ENCODE peak calls at places on chromosome 13, in eight cellular contexts. One of them, this sample, is unnamed.

GRCh38 chr13:109256866-109257760 is 529.3 kb downstream of the IRS2 start:
- DNase-seq in NCI-H524 treated with DMSO at 0.1 percent for 48 hours: no peak
- DNase-seq in transverse colon: no peak
- DNase-seq in activated T-helper 1 cell treated with anti-CD3 and anti-CD28 coated beads, Interleukin-2, amount 50 U/mL, for 16 hours: no peak
- DNase-seq in stimulated activated CD4-positive, alpha-beta T cell treated with anti-CD3 and anti-CD28 coated beads, Interleukin-2, amount 100 ng/mL, for 24 hours: no peak
- DNase-seq in spleen: no peak
- DNase-seq in kidney: no peak
- DNase-seq in neural crest cell: no peak
- DNase-seq in this sample: no peak

GRCh38 chr13:44354322-44354721 is 19.3 kb upstream of the SERP2 start:
- DNase-seq in neural crest cell: no peak
- DNase-seq in transverse colon: no peak
- DNase-seq in NCI-H524 treated with DMSO at 0.1 percent for 48 hours: no peak
- DNase-seq in spleen: no peak
- DNase-seq in stimulated activated CD4-positive, alpha-beta T cell treated with anti-CD3 and anti-CD28 coated beads, Interleukin-2, amount 100 ng/mL, for 24 hours: no peak
- DNase-seq in activated T-helper 1 cell treated with anti-CD3 and anti-CD28 coated beads, Interleukin-2, amount 50 U/mL, for 16 hours: no peak
- DNase-seq in kidney: no peak
- DNase-seq in this sample: no peak

GRCh38 chr13:65497265-65497664 is 1732.9 kb downstream of the PCDH9 start:
- DNase-seq in spleen: no peak
- DNase-seq in activated T-helper 1 cell treated with anti-CD3 and anti-CD28 coated beads, Interleukin-2, amount 50 U/mL, for 16 hours: no peak
- DNase-seq in kidney: no peak
- DNase-seq in stimulated activated CD4-positive, alpha-beta T cell treated with anti-CD3 and anti-CD28 coated beads, Interleukin-2, amount 100 ng/mL, for 24 hours: no peak
- DNase-seq in transverse colon: no peak
- DNase-seq in neural crest cell: no peak
- DNase-seq in NCI-H524 treated with DMSO at 0.1 percent for 48 hours: no peak
- DNase-seq in this sample: no peak

GRCh38 chr13:113414335-113414734 is 39.0 kb downstream of the ADPRHL1 start:
- DNase-seq in stimulated activated CD4-positive, alpha-beta T cell treated with anti-CD3 and anti-CD28 coated beads, Interleukin-2, amount 100 ng/mL, for 24 hours: no peak
- DNase-seq in transverse colon: no peak
- DNase-seq in kidney: peak
- DNase-seq in neural crest cell: no peak
- DNase-seq in activated T-helper 1 cell treated with anti-CD3 and anti-CD28 coated beads, Interleukin-2, amount 50 U/mL, for 16 hours: no peak
- DNase-seq in spleen: no peak
- DNase-seq in NCI-H524 treated with DMSO at 0.1 percent for 48 hours: no peak
- DNase-seq in this sample: no peak

GRCh38 chr13:73576291-73576690 is 517.5 kb downstream of the KLF5 start:
- DNase-seq in neural crest cell: no peak
- DNase-seq in spleen: no peak
- DNase-seq in activated T-helper 1 cell treated with anti-CD3 and anti-CD28 coated beads, Interleukin-2, amount 50 U/mL, for 16 hours: no peak
- DNase-seq in kidney: no peak
- DNase-seq in transverse colon: no peak
- DNase-seq in stimulated activated CD4-positive, alpha-beta T cell treated with anti-CD3 and anti-CD28 coated beads, Interleukin-2, amount 100 ng/mL, for 24 hours: no peak
- DNase-seq in NCI-H524 treated with DMSO at 0.1 percent for 48 hours: no peak
- DNase-seq in this sample: no peak

GRCh38 chr13:110876592-110876991 is 38.3 kb downstream of the ANKRD10 start:
- DNase-seq in transverse colon: no peak
- DNase-seq in kidney: no peak
- DNase-seq in stimulated activated CD4-positive, alpha-beta T cell treated with anti-CD3 and anti-CD28 coated beads, Interleukin-2, amount 100 ng/mL, for 24 hours: no peak
- DNase-seq in activated T-helper 1 cell treated with anti-CD3 and anti-CD28 coated beads, Interleukin-2, amount 50 U/mL, for 16 hours: no peak
- DNase-seq in NCI-H524 treated with DMSO at 0.1 percent for 48 hours: no peak
- DNase-seq in spleen: no peak
- DNase-seq in neural crest cell: no peak
- DNase-seq in this sample: no peak

GRCh38 chr13:95391325-95391724 is 90.1 kb upstream of the ABCC4 start:
- DNase-seq in NCI-H524 treated with DMSO at 0.1 percent for 48 hours: no peak
- DNase-seq in stimulated activated CD4-positive, alpha-beta T cell treated with anti-CD3 and anti-CD28 coated beads, Interleukin-2, amount 100 ng/mL, for 24 hours: no peak
- DNase-seq in spleen: no peak
- DNase-seq in kidney: no peak
- DNase-seq in transverse colon: no peak
- DNase-seq in neural crest cell: no peak
- DNase-seq in activated T-helper 1 cell treated with anti-CD3 and anti-CD28 coated beads, Interleukin-2, amount 50 U/mL, for 16 hours: no peak
- DNase-seq in this sample: no peak

GRCh38 chr13:23455401-23456185 is 22.1 kb upstream of the SACS start:
- DNase-seq in activated T-helper 1 cell treated with anti-CD3 and anti-CD28 coated beads, Interleukin-2, amount 50 U/mL, for 16 hours: no peak
- DNase-seq in NCI-H524 treated with DMSO at 0.1 percent for 48 hours: no peak
- DNase-seq in transverse colon: no peak
- DNase-seq in stimulated activated CD4-positive, alpha-beta T cell treated with anti-CD3 and anti-CD28 coated beads, Interleukin-2, amount 100 ng/mL, for 24 hours: no peak
- DNase-seq in spleen: no peak
- DNase-seq in neural crest cell: no peak
- DNase-seq in kidney: no peak
- DNase-seq in this sample: peak

GRCh38 chr13:20195846-20196245 is 3.1 kb upstream of the GJB2 start:
- DNase-seq in activated T-helper 1 cell treated with anti-CD3 and anti-CD28 coated beads, Interleukin-2, amount 50 U/mL, for 16 hours: no peak
- DNase-seq in stimulated activated CD4-positive, alpha-beta T cell treated with anti-CD3 and anti-CD28 coated beads, Interleukin-2, amount 100 ng/mL, for 24 hours: no peak
- DNase-seq in transverse colon: no peak
- DNase-seq in neural crest cell: no peak
- DNase-seq in spleen: no peak
- DNase-seq in kidney: no peak
- DNase-seq in NCI-H524 treated with DMSO at 0.1 percent for 48 hours: no peak
- DNase-seq in this sample: no peak

GRCh38 chr13:46530084-46530935 is 22.7 kb upstream of the LRCH1 start:
- DNase-seq in NCI-H524 treated with DMSO at 0.1 percent for 48 hours: no peak
- DNase-seq in transverse colon: no peak
- DNase-seq in stimulated activated CD4-positive, alpha-beta T cell treated with anti-CD3 and anti-CD28 coated beads, Interleukin-2, amount 100 ng/mL, for 24 hours: no peak
- DNase-seq in activated T-helper 1 cell treated with anti-CD3 and anti-CD28 coated beads, Interleukin-2, amount 50 U/mL, for 16 hours: no peak
- DNase-seq in spleen: no peak
- DNase-seq in neural crest cell: no peak
- DNase-seq in kidney: no peak
- DNase-seq in this sample: no peak

GRCh38 chr13:26474286-26474685 is 83.2 kb upstream of the WASF3 start:
- DNase-seq in NCI-H524 treated with DMSO at 0.1 percent for 48 hours: no peak
- DNase-seq in transverse colon: no peak
- DNase-seq in neural crest cell: no peak
- DNase-seq in activated T-helper 1 cell treated with anti-CD3 and anti-CD28 coated beads, Interleukin-2, amount 50 U/mL, for 16 hours: no peak
- DNase-seq in spleen: no peak
- DNase-seq in kidney: no peak
- DNase-seq in stimulated activated CD4-positive, alpha-beta T cell treated with anti-CD3 and anti-CD28 coated beads, Interleukin-2, amount 100 ng/mL, for 24 hours: no peak
- DNase-seq in this sample: no peak

GRCh38 chr13:39930544-39931444 is 275.3 kb downstream of the COG6 start:
- DNase-seq in NCI-H524 treated with DMSO at 0.1 percent for 48 hours: no peak
- DNase-seq in neural crest cell: no peak
- DNase-seq in kidney: no peak
- DNase-seq in transverse colon: no peak
- DNase-seq in stimulated activated CD4-positive, alpha-beta T cell treated with anti-CD3 and anti-CD28 coated beads, Interleukin-2, amount 100 ng/mL, for 24 hours: no peak
- DNase-seq in activated T-helper 1 cell treated with anti-CD3 and anti-CD28 coated beads, Interleukin-2, amount 50 U/mL, for 16 hours: no peak
- DNase-seq in spleen: no peak
- DNase-seq in this sample: no peak

GRCh38 chr13:23461544-23461943 is 28.0 kb upstream of the SACS start:
- DNase-seq in stimulated activated CD4-positive, alpha-beta T cell treated with anti-CD3 and anti-CD28 coated beads, Interleukin-2, amount 100 ng/mL, for 24 hours: no peak
- DNase-seq in neural crest cell: no peak
- DNase-seq in activated T-helper 1 cell treated with anti-CD3 and anti-CD28 coated beads, Interleukin-2, amount 50 U/mL, for 16 hours: no peak
- DNase-seq in transverse colon: no peak
- DNase-seq in kidney: no peak
- DNase-seq in spleen: no peak
- DNase-seq in NCI-H524 treated with DMSO at 0.1 percent for 48 hours: no peak
- DNase-seq in this sample: no peak

GRCh38 chr13:36029171-36029570 is 102.0 kb downstream of the DCLK1 start:
- DNase-seq in spleen: no peak
- DNase-seq in kidney: no peak
- DNase-seq in stimulated activated CD4-positive, alpha-beta T cell treated with anti-CD3 and anti-CD28 coated beads, Interleukin-2, amount 100 ng/mL, for 24 hours: no peak
- DNase-seq in activated T-helper 1 cell treated with anti-CD3 and anti-CD28 coated beads, Interleukin-2, amount 50 U/mL, for 16 hours: no peak
- DNase-seq in NCI-H524 treated with DMSO at 0.1 percent for 48 hours: no peak
- DNase-seq in neural crest cell: no peak
- DNase-seq in transverse colon: no peak
- DNase-seq in this sample: no peak

GRCh38 chr13:99878921-99879610 is 92.5 kb downstream of the ZIC5 start:
- DNase-seq in neural crest cell: no peak
- DNase-seq in spleen: no peak
- DNase-seq in transverse colon: no peak
- DNase-seq in activated T-helper 1 cell treated with anti-CD3 and anti-CD28 coated beads, Interleukin-2, amount 50 U/mL, for 16 hours: no peak
- DNase-seq in kidney: no peak
- DNase-seq in stimulated activated CD4-positive, alpha-beta T cell treated with anti-CD3 and anti-CD28 coated beads, Interleukin-2, amount 100 ng/mL, for 24 hours: no peak
- DNase-seq in NCI-H524 treated with DMSO at 0.1 percent for 48 hours: no peak
- DNase-seq in this sample: no peak

GRCh38 chr13:40031031-40031430 is 375.6 kb downstream of the COG6 start:
- DNase-seq in activated T-helper 1 cell treated with anti-CD3 and anti-CD28 coated beads, Interleukin-2, amount 50 U/mL, for 16 hours: no peak
- DNase-seq in transverse colon: no peak
- DNase-seq in spleen: no peak
- DNase-seq in neural crest cell: no peak
- DNase-seq in NCI-H524 treated with DMSO at 0.1 percent for 48 hours: no peak
- DNase-seq in stimulated activated CD4-positive, alpha-beta T cell treated with anti-CD3 and anti-CD28 coated beads, Interleukin-2, amount 100 ng/mL, for 24 hours: no peak
- DNase-seq in kidney: no peak
- DNase-seq in this sample: no peak

GRCh38 chr13:113513761-113514160 is 23.2 kb upstream of the DCUN1D2 start:
- DNase-seq in transverse colon: no peak
- DNase-seq in kidney: peak
- DNase-seq in neural crest cell: no peak
- DNase-seq in stimulated activated CD4-positive, alpha-beta T cell treated with anti-CD3 and anti-CD28 coated beads, Interleukin-2, amount 100 ng/mL, for 24 hours: no peak
- DNase-seq in NCI-H524 treated with DMSO at 0.1 percent for 48 hours: no peak
- DNase-seq in spleen: no peak
- DNase-seq in activated T-helper 1 cell treated with anti-CD3 and anti-CD28 coated beads, Interleukin-2, amount 50 U/mL, for 16 hours: no peak
- DNase-seq in this sample: no peak

GRCh38 chr13:38897521-38897920 is 93.1 kb downstream of the STOML3 start:
- DNase-seq in kidney: no peak
- DNase-seq in stimulated activated CD4-positive, alpha-beta T cell treated with anti-CD3 and anti-CD28 coated beads, Interleukin-2, amount 100 ng/mL, for 24 hours: no peak
- DNase-seq in neural crest cell: no peak
- DNase-seq in transverse colon: no peak
- DNase-seq in activated T-helper 1 cell treated with anti-CD3 and anti-CD28 coated beads, Interleukin-2, amount 50 U/mL, for 16 hours: no peak
- DNase-seq in NCI-H524 treated with DMSO at 0.1 percent for 48 hours: no peak
- DNase-seq in spleen: no peak
- DNase-seq in this sample: no peak

GRCh38 chr13:72728290-72728605 is 525 bp downstream of the BORA start:
- DNase-seq in spleen: no peak
- DNase-seq in neural crest cell: no peak
- DNase-seq in transverse colon: no peak
- DNase-seq in NCI-H524 treated with DMSO at 0.1 percent for 48 hours: no peak
- DNase-seq in stimulated activated CD4-positive, alpha-beta T cell treated with anti-CD3 and anti-CD28 coated beads, Interleukin-2, amount 100 ng/mL, for 24 hours: no peak
- DNase-seq in kidney: no peak
- DNase-seq in activated T-helper 1 cell treated with anti-CD3 and anti-CD28 coated beads, Interleukin-2, amount 50 U/mL, for 16 hours: no peak
- DNase-seq in this sample: no peak

GRCh38 chr13:28678809-28679208 is 19.9 kb downstream of the POMP start:
- DNase-seq in transverse colon: no peak
- DNase-seq in spleen: no peak
- DNase-seq in kidney: no peak
- DNase-seq in NCI-H524 treated with DMSO at 0.1 percent for 48 hours: no peak
- DNase-seq in activated T-helper 1 cell treated with anti-CD3 and anti-CD28 coated beads, Interleukin-2, amount 50 U/mL, for 16 hours: no peak
- DNase-seq in neural crest cell: no peak
- DNase-seq in stimulated activated CD4-positive, alpha-beta T cell treated with anti-CD3 and anti-CD28 coated beads, Interleukin-2, amount 100 ng/mL, for 24 hours: no peak
- DNase-seq in this sample: no peak

GRCh38 chr13:41610426-41610825 is 153.1 kb downstream of the RGCC start:
- DNase-seq in kidney: peak
- DNase-seq in stimulated activated CD4-positive, alpha-beta T cell treated with anti-CD3 and anti-CD28 coated beads, Interleukin-2, amount 100 ng/mL, for 24 hours: no peak
- DNase-seq in spleen: no peak
- DNase-seq in neural crest cell: no peak
- DNase-seq in NCI-H524 treated with DMSO at 0.1 percent for 48 hours: no peak
- DNase-seq in activated T-helper 1 cell treated with anti-CD3 and anti-CD28 coated beads, Interleukin-2, amount 50 U/mL, for 16 hours: no peak
- DNase-seq in transverse colon: no peak
- DNase-seq in this sample: peak

GRCh38 chr13:104869501-104869900 is 1666.0 kb downstream of the EFNB2 start:
- DNase-seq in spleen: no peak
- DNase-seq in neural crest cell: no peak
- DNase-seq in NCI-H524 treated with DMSO at 0.1 percent for 48 hours: no peak
- DNase-seq in activated T-helper 1 cell treated with anti-CD3 and anti-CD28 coated beads, Interleukin-2, amount 50 U/mL, for 16 hours: no peak
- DNase-seq in transverse colon: no peak
- DNase-seq in stimulated activated CD4-positive, alpha-beta T cell treated with anti-CD3 and anti-CD28 coated beads, Interleukin-2, amount 100 ng/mL, for 24 hours: no peak
- DNase-seq in kidney: no peak
- DNase-seq in this sample: no peak

GRCh38 chr13:35724480-35724879 is 248.0 kb upstream of the MAB21L1 start:
- DNase-seq in NCI-H524 treated with DMSO at 0.1 percent for 48 hours: no peak
- DNase-seq in kidney: no peak
- DNase-seq in stimulated activated CD4-positive, alpha-beta T cell treated with anti-CD3 and anti-CD28 coated beads, Interleukin-2, amount 100 ng/mL, for 24 hours: no peak
- DNase-seq in neural crest cell: no peak
- DNase-seq in spleen: no peak
- DNase-seq in activated T-helper 1 cell treated with anti-CD3 and anti-CD28 coated beads, Interleukin-2, amount 50 U/mL, for 16 hours: no peak
- DNase-seq in transverse colon: no peak
- DNase-seq in this sample: no peak

GRCh38 chr13:82717249-82717648 is 1165.0 kb downstream of the SLITRK1 start:
- DNase-seq in neural crest cell: no peak
- DNase-seq in activated T-helper 1 cell treated with anti-CD3 and anti-CD28 coated beads, Interleukin-2, amount 50 U/mL, for 16 hours: no peak
- DNase-seq in kidney: no peak
- DNase-seq in NCI-H524 treated with DMSO at 0.1 percent for 48 hours: no peak
- DNase-seq in spleen: no peak
- DNase-seq in transverse colon: no peak
- DNase-seq in stimulated activated CD4-positive, alpha-beta T cell treated with anti-CD3 and anti-CD28 coated beads, Interleukin-2, amount 100 ng/mL, for 24 hours: no peak
- DNase-seq in this sample: no peak

GRCh38 chr13:95338905-95339304 is 37.7 kb upstream of the ABCC4 start:
- DNase-seq in kidney: no peak
- DNase-seq in stimulated activated CD4-positive, alpha-beta T cell treated with anti-CD3 and anti-CD28 coated beads, Interleukin-2, amount 100 ng/mL, for 24 hours: no peak
- DNase-seq in activated T-helper 1 cell treated with anti-CD3 and anti-CD28 coated beads, Interleukin-2, amount 50 U/mL, for 16 hours: no peak
- DNase-seq in neural crest cell: no peak
- DNase-seq in transverse colon: peak
- DNase-seq in spleen: no peak
- DNase-seq in NCI-H524 treated with DMSO at 0.1 percent for 48 hours: no peak
- DNase-seq in this sample: no peak

GRCh38 chr13:94419304-94419943 is 60.1 kb downstream of the DCT start:
- DNase-seq in activated T-helper 1 cell treated with anti-CD3 and anti-CD28 coated beads, Interleukin-2, amount 50 U/mL, for 16 hours: peak
- DNase-seq in NCI-H524 treated with DMSO at 0.1 percent for 48 hours: no peak
- DNase-seq in stimulated activated CD4-positive, alpha-beta T cell treated with anti-CD3 and anti-CD28 coated beads, Interleukin-2, amount 100 ng/mL, for 24 hours: peak
- DNase-seq in neural crest cell: no peak
- DNase-seq in spleen: no peak
- DNase-seq in kidney: no peak
- DNase-seq in transverse colon: no peak
- DNase-seq in this sample: no peak

GRCh38 chr13:110251227-110251791 is 55.6 kb downstream of the COL4A1 start:
- DNase-seq in activated T-helper 1 cell treated with anti-CD3 and anti-CD28 coated beads, Interleukin-2, amount 50 U/mL, for 16 hours: no peak
- DNase-seq in spleen: no peak
- DNase-seq in kidney: no peak
- DNase-seq in stimulated activated CD4-positive, alpha-beta T cell treated with anti-CD3 and anti-CD28 coated beads, Interleukin-2, amount 100 ng/mL, for 24 hours: no peak
- DNase-seq in neural crest cell: no peak
- DNase-seq in transverse colon: no peak
- DNase-seq in NCI-H524 treated with DMSO at 0.1 percent for 48 hours: no peak
- DNase-seq in this sample: no peak

GRCh38 chr13:23905766-23906165 is 8.5 kb upstream of the C1QTNF9B start:
- DNase-seq in kidney: no peak
- DNase-seq in transverse colon: no peak
- DNase-seq in NCI-H524 treated with DMSO at 0.1 percent for 48 hours: no peak
- DNase-seq in neural crest cell: no peak
- DNase-seq in spleen: no peak
- DNase-seq in stimulated activated CD4-positive, alpha-beta T cell treated with anti-CD3 and anti-CD28 coated beads, Interleukin-2, amount 100 ng/mL, for 24 hours: no peak
- DNase-seq in activated T-helper 1 cell treated with anti-CD3 and anti-CD28 coated beads, Interleukin-2, amount 50 U/mL, for 16 hours: no peak
- DNase-seq in this sample: no peak

GRCh38 chr13:53151692-53152421 is 123.2 kb downstream of the OLFM4 start:
- DNase-seq in kidney: no peak
- DNase-seq in stimulated activated CD4-positive, alpha-beta T cell treated with anti-CD3 and anti-CD28 coated beads, Interleukin-2, amount 100 ng/mL, for 24 hours: peak
- DNase-seq in activated T-helper 1 cell treated with anti-CD3 and anti-CD28 coated beads, Interleukin-2, amount 50 U/mL, for 16 hours: no peak
- DNase-seq in neural crest cell: peak
- DNase-seq in spleen: no peak
- DNase-seq in transverse colon: peak
- DNase-seq in NCI-H524 treated with DMSO at 0.1 percent for 48 hours: peak
- DNase-seq in this sample: peak

GRCh38 chr13:20943519-20944012 is 41.0 kb upstream of the XPO4 start:
- DNase-seq in NCI-H524 treated with DMSO at 0.1 percent for 48 hours: peak
- DNase-seq in spleen: peak
- DNase-seq in neural crest cell: peak
- DNase-seq in kidney: peak
- DNase-seq in transverse colon: peak
- DNase-seq in activated T-helper 1 cell treated with anti-CD3 and anti-CD28 coated beads, Interleukin-2, amount 50 U/mL, for 16 hours: peak
- DNase-seq in stimulated activated CD4-positive, alpha-beta T cell treated with anti-CD3 and anti-CD28 coated beads, Interleukin-2, amount 100 ng/mL, for 24 hours: peak
- DNase-seq in this sample: peak

GRCh38 chr13:102580552-102581169 is 16.1 kb upstream of the TPP2 start:
- DNase-seq in neural crest cell: peak
- DNase-seq in stimulated activated CD4-positive, alpha-beta T cell treated with anti-CD3 and anti-CD28 coated beads, Interleukin-2, amount 100 ng/mL, for 24 hours: no peak
- DNase-seq in kidney: no peak
- DNase-seq in spleen: no peak
- DNase-seq in transverse colon: no peak
- DNase-seq in activated T-helper 1 cell treated with anti-CD3 and anti-CD28 coated beads, Interleukin-2, amount 50 U/mL, for 16 hours: no peak
- DNase-seq in NCI-H524 treated with DMSO at 0.1 percent for 48 hours: peak
- DNase-seq in this sample: peak